ENCODE peak calls at places on chromosomes 13 and 19, in nine cellular contexts. V is endothelial cell of umbilical vein, B is breast epithelium, C is stomach, R is spleen, W is upper lobe of left lung, E is suprapubic skin, M is transverse colon, P is HCT116. U is an unnamed sample.
A peak's percentile ranks its signal among the peaks of the same experiment; 100 is the strongest.

GRCh38 chr13:110306960-110307696 is at the start of the genes COL4A1 and COL4A2:
- DNase-seq in V (peak; percentile 66), B (peak; percentile 65), C (no peak), R (no peak), W (peak; percentile 94), E (peak; percentile 80), M (peak; percentile 61), P (no peak), U (no peak)

GRCh38 chr13:82758056-82758455 is 1124.2 kb downstream of the SLITRK1 start:
- DNase-seq in V (no peak), B (no peak), C (no peak), R (no peak), W (no peak), E (no peak), M (no peak), P (peak; percentile 7), U (no peak)

GRCh38 chr19:35767288-35768081 is 7.9 kb upstream of the ARHGAP33 start:
- DNase-seq in V (no peak), B (no peak), C (no peak), R (no peak), W (peak; percentile 80), E (no peak), M (no peak), P (no peak), U (no peak)

GRCh38 chr13:98787986-98788385 is 35.5 kb upstream of the SLC15A1 start:
- DNase-seq in V (no peak), B (no peak), C (no peak), R (no peak), W (peak; percentile 40), E (no peak), M (no peak), P (no peak), U (no peak)

GRCh38 chr19:6539514-6539913 is 8.7 kb downstream of the TNFSF9 start:
- DNase-seq in V (no peak), B (no peak), C (no peak), R (no peak), W (no peak), E (no peak), M (no peak), P (no peak), U (no peak)

GRCh38 chr13:113948034-113948742 is 25.7 kb downstream of the C13orf46 start:
- DNase-seq in V (no peak), B (no peak), C (no peak), R (peak; percentile 37), W (no peak), E (no peak), M (no peak), P (no peak), U (no peak)

GRCh38 chr13:48906200-48906599 is 69.5 kb upstream of the FNDC3A start:
- DNase-seq in V (no peak), B (no peak), C (no peak), R (no peak), W (no peak), E (no peak), M (no peak), P (no peak), U (no peak)

GRCh38 chr19:45643927-45644771 is 5.0 kb upstream of the EML2 start:
- DNase-seq in V (no peak), B (no peak), C (no peak), R (no peak), W (no peak), E (no peak), M (no peak), P (no peak), U (no peak)

GRCh38 chr19:45547211-45547770 is 37.3 kb downstream of the OPA3 start:
- DNase-seq in V (no peak), B (no peak), C (no peak), R (no peak), W (no peak), E (no peak), M (no peak), P (no peak), U (no peak)

GRCh38 chr13:45628094-45628493 is 12.6 kb upstream of the ERICH6B start:
- DNase-seq in V (no peak), B (no peak), C (no peak), R (no peak), W (no peak), E (no peak), M (no peak), P (no peak), U (no peak)

GRCh38 chr19:54209058-54209747 is 8.5 kb downstream of the RPS9 start:
- DNase-seq in V (no peak), B (no peak), C (no peak), R (peak; percentile 83), W (peak; percentile 86), E (no peak), M (no peak), P (no peak), U (no peak)

GRCh38 chr19:49427855-49428546 is 2.8 kb downstream of the GFY start:
- DNase-seq in V (no peak), B (no peak), C (peak; percentile 40), R (no peak), W (peak; percentile 87), E (peak; percentile 65), M (no peak), P (no peak), U (no peak)

GRCh38 chr13:51330741-51331140 is 8.8 kb upstream of the SERPINE3 start:
- DNase-seq in V (no peak), B (peak; percentile 54), C (no peak), R (no peak), W (no peak), E (no peak), M (no peak), P (no peak), U (no peak)

GRCh38 chr13:99385161-99385560 is 78.0 kb upstream of the GPR183 start:
- DNase-seq in V (no peak), B (no peak), C (no peak), R (no peak), W (no peak), E (no peak), M (no peak), P (no peak), U (no peak)

GRCh38 chr19:49489601-49490167 is 2.3 kb downstream of the RPL13A start:
- DNase-seq in V (no peak), B (no peak), C (no peak), R (no peak), W (no peak), E (no peak), M (no peak), P (no peak), U (no peak)

DNA sequence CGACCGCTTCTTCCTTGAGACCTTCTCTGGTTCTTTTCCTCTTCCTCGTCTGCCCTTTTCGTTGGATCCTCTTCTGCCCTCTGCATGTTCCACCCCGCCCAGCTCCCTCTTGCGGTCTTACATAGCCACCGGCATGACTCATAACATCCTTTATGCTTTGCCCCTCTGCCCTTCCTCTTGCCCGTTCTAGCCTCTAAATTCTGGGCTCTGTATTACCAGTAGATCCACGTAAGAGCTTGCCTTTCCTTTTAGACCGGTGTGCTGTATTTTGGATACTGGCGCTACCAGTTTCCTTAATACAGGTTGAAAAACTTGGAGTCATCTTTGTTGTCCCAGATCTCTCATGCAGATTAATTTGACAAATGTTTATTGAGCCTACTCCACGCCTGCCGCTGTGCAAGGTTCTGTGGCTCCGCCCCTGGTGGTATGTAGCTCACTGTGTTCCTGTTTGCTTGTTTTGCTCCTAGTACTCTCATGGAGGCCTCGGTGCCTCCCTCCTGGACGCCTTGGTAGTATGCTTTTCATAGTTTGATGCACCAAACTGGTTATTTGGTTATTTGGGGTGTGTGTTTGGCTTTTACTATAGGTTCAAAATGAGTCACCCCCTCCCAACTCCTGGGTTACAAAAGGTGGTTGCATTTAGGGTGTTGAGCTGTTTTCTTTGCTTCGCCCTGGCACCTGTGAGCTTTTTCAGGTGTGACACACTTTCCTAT is 1.7 kb downstream of the GTF3A start:
- DNase-seq in V (peak; percentile 84), B (peak; percentile 63), C (peak; percentile 82), R (peak; percentile 92), W (no peak), E (peak; percentile 88), M (peak; percentile 88), P (peak; percentile 85), U (peak; percentile 25)
- TF ChIP-seq POLR2AphosphoS5 in V (peak; percentile 61), B (no peak), C (peak; percentile 65), R (peak; percentile 90), W (peak; percentile 65), E (no peak), M (peak; percentile 70), P (peak; percentile 57), U (no peak)

GRCh38 chr19:3358919-3359849 is 7.2 kb upstream of the NFIC start:
- DNase-seq in V (no peak), B (no peak), C (peak; percentile 78), R (peak; percentile 93), W (peak; percentile 95), E (no peak), M (peak; percentile 78), P (no peak), U (peak; percentile 89)
- TF ChIP-seq POLR2A in V (no peak), B (no peak), C (no peak), R (no peak), W (no peak), E (no peak), M (no peak), P (no peak), U (no peak)

DNA sequence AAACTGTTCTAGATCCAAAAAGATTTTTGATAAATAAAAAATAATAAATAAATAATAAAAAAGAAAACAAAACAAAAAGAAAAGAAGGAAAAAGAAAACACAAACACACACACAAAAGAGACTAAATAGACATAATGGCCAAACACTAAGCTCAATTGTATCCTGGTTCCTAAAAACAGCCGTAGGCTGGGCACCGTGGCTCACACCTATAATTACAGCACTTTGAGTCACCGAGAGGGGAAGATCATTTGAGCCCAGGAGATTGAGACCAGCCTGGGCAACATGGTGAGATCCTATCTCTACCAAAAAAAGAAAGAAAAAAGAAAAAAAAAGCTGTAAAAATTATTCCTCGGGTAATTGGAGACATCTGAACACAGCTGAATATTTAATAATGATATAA is 8.9 kb downstream of the ETHE1 start:
- DNase-seq in V (no peak), B (no peak), C (no peak), R (no peak), W (no peak), E (no peak), M (no peak), P (no peak), U (no peak)
- TF ChIP-seq POLR2AphosphoS5 in V (no peak), B (no peak), C (no peak), R (no peak), W (no peak), E (no peak), M (no peak), P (no peak), U (no peak)

GRCh38 chr19:55485439-55486011 is 537 bp downstream of the NAT14 start:
- DNase-seq in V (no peak), B (no peak), C (no peak), R (peak; percentile 70), W (no peak), E (no peak), M (no peak), P (no peak), U (no peak)

GRCh38 chr19:55483681-55484361 is 1.2 kb upstream of the NAT14 start:
- DNase-seq in V (no peak), B (no peak), C (no peak), R (peak; percentile 72), W (peak; percentile 79), E (no peak), M (no peak), P (no peak), U (no peak)

GRCh38 chr19:55486043-55486970 is 1.3 kb downstream of the NAT14 start:
- DNase-seq in V (peak; percentile 29), B (no peak), C (no peak), R (no peak), W (peak; percentile 87), E (no peak), M (no peak), P (no peak), U (no peak)

GRCh38 chr19:55482967-55483671 is 1.9 kb upstream of the NAT14 start:
- DNase-seq in V (no peak), B (no peak), C (no peak), R (peak; percentile 72), W (peak; percentile 84), E (no peak), M (no peak), P (no peak), U (no peak)

GRCh38 chr19:55484571-55485438 is at the start of gene NAT14:
- DNase-seq in V (peak; percentile 61), B (no peak), C (peak; percentile 45), R (peak; percentile 86), W (peak; percentile 94), E (no peak), M (peak; percentile 53), P (no peak), U (peak; percentile 96)
- TF ChIP-seq POLR2A in V (no peak), B (no peak), C (no peak), R (no peak), W (no peak), E (no peak), M (peak; percentile 10), P (no peak), U (peak; percentile 52)

U was measured in GM12892.